ENCODE peak calls at places on chromosome 11, in four cellular contexts. One of them, this sample, is unnamed. For H3K4me1, the result is how much of the 10 kb centered on the place peaks cover.

GRCh38 chr11:94519478-94520084 is 7.3 kb downstream of the C11orf97 start:
- DNase-seq in CD8-positive, alpha-beta T cell: no peak
- DNase-seq in PC-3: peak
- DNase-seq in GM23338: peak
- DNase-seq in this sample: no peak

GRCh38 chr11:97743205-97743742 is 1277.5 kb upstream of the CNTN5 start:
- DNase-seq in CD8-positive, alpha-beta T cell: no peak
- DNase-seq in PC-3: no peak
- DNase-seq in GM23338: no peak
- DNase-seq in this sample: no peak

GRCh38 chr11:112016088-112016764 is 9.0 kb upstream of the DLAT start:
- DNase-seq in CD8-positive, alpha-beta T cell: no peak
- DNase-seq in PC-3: no peak
- DNase-seq in GM23338: no peak
- DNase-seq in this sample: no peak

GRCh38 chr11:47593934-47594855 is at the start of gene C1QTNF4:
- DNase-seq in CD8-positive, alpha-beta T cell: no peak
- DNase-seq in PC-3: no peak
- DNase-seq in GM23338: peak
- DNase-seq in this sample: no peak

GRCh38 chr11:8717876-8718753 is 35.5 kb downstream of the RPL27A start:
- DNase-seq in CD8-positive, alpha-beta T cell: no peak
- DNase-seq in PC-3: peak
- DNase-seq in GM23338: no peak
- DNase-seq in this sample: no peak

GRCh38 chr11:130813196-130813595 is 103.1 kb downstream of the SNX19 start:
- DNase-seq in CD8-positive, alpha-beta T cell: no peak
- DNase-seq in PC-3: no peak
- DNase-seq in GM23338: no peak
- DNase-seq in this sample: no peak

GRCh38 chr11:8247312-8247711 is 16.4 kb downstream of the LMO1 start:
- DNase-seq in CD8-positive, alpha-beta T cell: no peak
- DNase-seq in PC-3: peak
- DNase-seq in GM23338: peak
- DNase-seq in this sample: no peak

GRCh38 chr11:786235-787083 is 3.4 kb downstream of the CEND1 start:
- DNase-seq in CD8-positive, alpha-beta T cell: no peak
- DNase-seq in PC-3: no peak
- DNase-seq in GM23338: no peak
- DNase-seq in this sample: no peak

GRCh38 chr11:201936-202335 is 5.3 kb downstream of the BET1L start:
- DNase-seq in CD8-positive, alpha-beta T cell: no peak
- DNase-seq in PC-3: no peak
- DNase-seq in GM23338: peak
- DNase-seq in this sample: no peak

GRCh38 chr11:36564376-36565032 is 3.3 kb upstream of the RAG1 start:
- DNase-seq in CD8-positive, alpha-beta T cell: no peak
- DNase-seq in PC-3: peak
- DNase-seq in GM23338: peak
- DNase-seq in this sample: no peak

GRCh38 chr11:46247090-46247489 is 30.4 kb upstream of the CREB3L1 start:
- DNase-seq in CD8-positive, alpha-beta T cell: no peak
- DNase-seq in PC-3: peak
- DNase-seq in GM23338: no peak
- DNase-seq in this sample: no peak

GRCh38 chr11:125903753-125904659 is at the start of gene DDX25:
- DNase-seq in CD8-positive, alpha-beta T cell: no peak
- DNase-seq in PC-3: no peak
- DNase-seq in GM23338: peak
- DNase-seq in this sample: no peak

GRCh38 chr11:30433831-30434230 is 110.9 kb downstream of the ARL14EP start:
- DNase-seq in CD8-positive, alpha-beta T cell: no peak
- DNase-seq in PC-3: no peak
- DNase-seq in GM23338: no peak
- DNase-seq in this sample: no peak

GRCh38 chr11:44766112-44766971 is 39.6 kb downstream of the TSPAN18 start:
- DNase-seq in CD8-positive, alpha-beta T cell: no peak
- DNase-seq in PC-3: no peak
- DNase-seq in GM23338: peak
- DNase-seq in this sample: no peak

GRCh38 chr11:44765676-44766075 is 38.9 kb downstream of the TSPAN18 start:
- DNase-seq in CD8-positive, alpha-beta T cell: no peak
- DNase-seq in PC-3: no peak
- DNase-seq in GM23338: no peak
- DNase-seq in this sample: no peak

GRCh38 chr11:44763111-44763820 is 36.5 kb downstream of the TSPAN18 start:
- DNase-seq in CD8-positive, alpha-beta T cell: no peak
- DNase-seq in PC-3: no peak
- DNase-seq in GM23338: no peak
- DNase-seq in this sample: no peak

GRCh38 chr11:44765026-44765595 is 38.3 kb downstream of the TSPAN18 start:
- DNase-seq in CD8-positive, alpha-beta T cell: no peak
- DNase-seq in PC-3: no peak
- DNase-seq in GM23338: no peak
- DNase-seq in this sample: no peak

DNA sequence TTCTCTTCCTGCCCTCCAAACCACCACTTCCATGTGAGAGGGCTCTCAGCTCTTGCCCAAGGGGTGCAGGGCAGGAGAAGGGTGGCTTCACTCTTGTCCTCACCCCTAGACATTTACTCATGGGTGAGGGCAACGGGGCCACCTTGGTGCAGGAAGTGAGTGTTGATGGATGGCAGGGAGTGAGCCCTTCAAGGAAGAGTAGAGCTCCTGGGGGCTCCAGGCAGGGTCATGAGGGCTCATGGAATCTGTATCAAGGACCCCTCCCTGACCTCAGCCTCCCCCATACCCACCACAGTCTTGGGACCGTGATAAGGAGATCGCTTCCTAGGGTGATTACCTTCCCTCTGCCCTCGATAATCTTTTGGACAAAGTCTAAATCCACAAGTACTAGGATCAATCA is 37.8 kb downstream of the TSPAN18 start:
- DNase-seq in CD8-positive, alpha-beta T cell: no peak
- DNase-seq in PC-3: no peak
- DNase-seq in GM23338: no peak
- DNase-seq in this sample: no peak
- H3K4me1 ChIP-seq in CD8-positive, alpha-beta T cell: under half
- H3K4me1 ChIP-seq in PC-3: under half
- H3K4me1 ChIP-seq in GM23338: under half
- H3K4me1 ChIP-seq in this sample: under half

DNA sequence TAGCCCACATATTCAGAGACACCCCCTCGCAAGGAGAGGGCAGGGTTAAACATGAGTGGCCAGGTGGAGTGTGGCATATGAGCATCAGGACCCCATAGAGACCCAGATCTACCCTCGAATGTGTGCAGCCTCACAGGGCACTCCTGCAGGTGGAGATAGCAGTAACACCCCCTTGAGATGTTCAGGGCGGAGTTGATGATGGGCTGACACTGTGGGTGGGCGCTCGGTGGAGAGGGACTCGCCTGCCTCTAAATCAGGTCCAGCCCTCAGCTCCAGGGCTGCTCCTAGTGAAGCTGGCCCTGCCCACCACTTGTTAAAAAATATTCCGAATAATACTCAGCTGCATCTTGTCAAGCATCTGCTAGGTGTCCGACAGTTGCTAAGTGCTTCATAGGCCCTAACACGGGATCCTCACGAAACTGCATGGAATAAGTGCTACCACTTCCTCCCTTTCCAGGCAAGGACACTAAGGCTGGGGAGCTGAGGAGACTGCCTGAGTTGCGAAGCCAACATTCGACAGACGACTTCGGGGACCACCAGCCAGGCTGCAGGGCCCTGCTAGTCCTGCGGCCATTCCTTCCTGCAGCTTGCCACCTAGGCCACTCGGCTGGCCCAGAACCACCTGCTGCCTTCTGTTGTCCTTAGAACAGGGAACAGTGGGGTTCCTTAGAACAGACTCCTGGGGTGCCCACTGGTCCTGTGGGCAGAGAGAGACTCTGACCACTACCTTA is 74.0 kb upstream of the WNT11 start:
- DNase-seq in CD8-positive, alpha-beta T cell: no peak
- DNase-seq in PC-3: no peak
- DNase-seq in GM23338: no peak
- DNase-seq in this sample: no peak
- H3K4me1 ChIP-seq in CD8-positive, alpha-beta T cell: under half
- H3K4me1 ChIP-seq in PC-3: under half
- H3K4me1 ChIP-seq in GM23338: under half
- H3K4me1 ChIP-seq in this sample: under half

GRCh38 chr11:35138949-35139881 is at the start of gene CD44:
- DNase-seq in CD8-positive, alpha-beta T cell: peak
- DNase-seq in PC-3: peak
- DNase-seq in GM23338: peak
- DNase-seq in this sample: peak
- H3K4me1 ChIP-seq in CD8-positive, alpha-beta T cell: under half
- H3K4me1 ChIP-seq in PC-3: under half
- H3K4me1 ChIP-seq in GM23338: under half
- H3K4me1 ChIP-seq in this sample: under half

DNA sequence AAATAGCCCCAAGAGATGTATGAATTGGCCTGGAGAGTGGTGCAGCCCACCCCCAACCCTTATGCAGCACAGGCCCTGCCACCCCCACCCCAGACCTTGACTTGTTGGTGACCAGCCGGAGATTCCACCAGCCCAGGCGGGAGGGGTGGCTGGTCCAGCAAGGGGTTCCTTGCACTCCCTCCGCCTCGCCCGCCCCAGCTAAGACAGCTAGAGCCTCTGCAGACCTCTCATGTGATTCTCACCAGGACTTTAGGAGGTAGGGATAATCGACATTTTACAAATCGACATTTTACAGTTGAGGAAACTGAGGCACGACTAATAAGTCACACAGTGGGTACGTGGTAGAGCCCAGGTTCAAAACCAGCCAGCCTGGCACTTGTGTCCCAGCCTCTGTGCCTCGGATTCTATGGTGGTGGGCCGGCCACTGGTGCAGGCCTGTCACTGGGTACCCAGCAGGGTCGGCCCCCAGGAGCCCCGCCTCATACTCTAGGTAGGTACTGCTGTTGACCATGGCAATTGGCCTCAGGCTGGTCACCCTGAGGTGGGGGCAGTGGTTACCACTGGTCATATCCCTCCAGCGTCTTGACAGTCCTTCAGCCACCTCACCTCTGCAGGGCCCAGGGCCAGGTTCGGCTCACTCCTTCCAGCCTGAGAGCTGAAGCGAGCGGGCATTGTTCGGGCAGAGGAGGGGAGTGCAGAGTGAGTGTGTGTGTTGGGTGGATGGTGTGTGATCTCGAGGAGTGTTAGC is 35.0 kb upstream of the MYRF start:
- DNase-seq in CD8-positive, alpha-beta T cell: no peak
- DNase-seq in PC-3: no peak
- DNase-seq in GM23338: no peak
- DNase-seq in this sample: no peak
- H3K4me1 ChIP-seq in CD8-positive, alpha-beta T cell: under half
- H3K4me1 ChIP-seq in PC-3: under half
- H3K4me1 ChIP-seq in GM23338: under half
- H3K4me1 ChIP-seq in this sample: under half

GRCh38 chr11:73383249-73384126 is 7.3 kb downstream of the RELT start:
- DNase-seq in CD8-positive, alpha-beta T cell: no peak
- DNase-seq in PC-3: no peak
- DNase-seq in GM23338: no peak
- DNase-seq in this sample: no peak
- H3K4me1 ChIP-seq in CD8-positive, alpha-beta T cell: under half
- H3K4me1 ChIP-seq in PC-3: under half
- H3K4me1 ChIP-seq in GM23338: under half
- H3K4me1 ChIP-seq in this sample: under half

DNA sequence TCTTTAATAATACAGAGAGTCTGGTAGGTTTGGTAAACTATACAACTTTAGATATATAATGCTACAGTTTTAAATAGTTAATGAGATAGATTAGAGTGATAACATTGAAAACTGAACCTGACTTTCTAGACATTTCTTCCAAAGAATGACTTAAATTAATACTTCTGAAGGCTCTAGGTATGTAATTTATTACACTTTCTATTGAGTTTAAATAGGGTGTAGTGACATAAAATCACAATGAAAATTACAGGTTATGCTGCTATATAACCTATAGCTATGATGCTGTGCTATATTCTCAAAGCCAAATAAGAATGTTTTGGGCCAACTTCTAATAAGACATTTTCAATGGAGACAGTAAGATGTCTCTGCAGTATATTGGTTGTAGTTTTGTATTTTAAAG is 7.7 kb downstream of the HIPK3 start:
- DNase-seq in CD8-positive, alpha-beta T cell: no peak
- DNase-seq in PC-3: no peak
- DNase-seq in GM23338: no peak
- DNase-seq in this sample: no peak
- H3K4me1 ChIP-seq in CD8-positive, alpha-beta T cell: under half
- H3K4me1 ChIP-seq in PC-3: under half
- H3K4me1 ChIP-seq in GM23338: under half
- H3K4me1 ChIP-seq in this sample: half or more

DNA sequence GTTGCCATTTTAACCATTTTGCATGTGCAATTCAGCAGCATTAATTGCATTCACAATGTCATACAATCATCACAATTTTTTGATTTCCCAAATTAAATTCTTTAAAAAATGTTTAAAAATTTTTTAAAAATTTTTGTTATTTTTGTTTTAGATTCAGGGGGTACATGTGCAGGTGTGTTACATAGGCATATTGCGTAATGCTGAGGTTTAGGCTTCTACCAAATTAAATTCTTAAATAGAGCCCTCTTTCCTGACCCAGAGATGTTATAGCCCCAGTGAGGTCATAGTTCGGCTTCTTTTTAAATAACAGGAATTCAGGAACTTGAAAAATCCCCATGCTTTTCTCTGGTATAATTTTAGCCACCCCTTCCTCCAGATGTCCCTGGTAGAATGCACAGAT is 11.3 kb upstream of the AMPD3 start:
- DNase-seq in CD8-positive, alpha-beta T cell: no peak
- DNase-seq in PC-3: no peak
- DNase-seq in GM23338: no peak
- DNase-seq in this sample: no peak
- H3K4me1 ChIP-seq in CD8-positive, alpha-beta T cell: under half
- H3K4me1 ChIP-seq in PC-3: under half
- H3K4me1 ChIP-seq in GM23338: under half
- H3K4me1 ChIP-seq in this sample: under half

DNA sequence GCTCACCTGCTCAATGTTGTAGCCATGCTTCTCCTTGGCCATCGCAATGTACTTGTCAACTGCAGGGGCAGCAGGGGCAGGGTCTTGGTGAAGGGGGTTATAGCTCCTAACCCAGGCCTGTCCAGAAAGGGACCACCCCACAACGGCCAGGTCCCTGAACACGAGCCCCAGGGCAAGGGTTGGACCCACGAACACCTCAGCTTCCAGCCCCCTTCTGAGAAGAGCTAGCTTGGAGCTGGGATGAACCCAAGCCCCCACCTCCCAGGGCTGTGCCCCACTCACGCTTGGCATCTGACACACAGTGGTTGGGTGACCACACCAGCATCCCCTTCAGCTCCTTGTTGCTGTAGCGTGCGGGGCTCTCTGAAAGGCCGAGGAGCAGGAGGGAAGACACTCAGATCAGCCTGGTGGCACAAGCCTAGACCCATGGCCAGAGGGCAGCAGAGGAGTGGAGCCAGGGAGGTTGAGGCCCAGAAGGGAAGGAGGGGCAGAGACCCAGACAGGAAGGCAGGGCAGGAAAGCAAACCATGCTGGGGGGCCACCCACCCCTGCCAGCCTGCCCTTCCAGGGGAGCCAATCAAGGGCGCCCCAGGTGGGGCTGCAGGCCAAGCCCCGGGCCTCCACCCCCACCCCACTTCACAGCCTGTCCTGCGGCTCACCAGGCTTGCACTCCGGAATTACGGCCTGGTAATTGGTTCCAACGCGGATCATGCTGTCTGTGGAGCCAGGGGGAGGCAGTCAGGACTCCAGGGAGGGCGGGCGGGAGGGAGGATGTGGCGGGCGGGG is 1.9 kb downstream of the RCOR2 start:
- DNase-seq in CD8-positive, alpha-beta T cell: no peak
- DNase-seq in PC-3: no peak
- DNase-seq in GM23338: peak
- DNase-seq in this sample: no peak
- H3K4me1 ChIP-seq in CD8-positive, alpha-beta T cell: under half
- H3K4me1 ChIP-seq in PC-3: under half
- H3K4me1 ChIP-seq in GM23338: under half
- H3K4me1 ChIP-seq in this sample: under half

GRCh38 chr11:73376168-73376802 is at the start of gene RELT:
- DNase-seq in CD8-positive, alpha-beta T cell: peak
- DNase-seq in PC-3: peak
- DNase-seq in GM23338: peak
- DNase-seq in this sample: no peak
- H3K4me1 ChIP-seq in CD8-positive, alpha-beta T cell: under half
- H3K4me1 ChIP-seq in PC-3: under half
- H3K4me1 ChIP-seq in GM23338: under half
- H3K4me1 ChIP-seq in this sample: under half